ENCODE peak calls at places on chromosomes 13 and 19, in five cellular contexts. Q is bronchial epithelial cell, E is H7, N is ovary, L is endodermal cell. V is an unnamed sample.

GRCh38 chr13:76944457-76944856 is 3.9 kb upstream of the ACOD1 start:
- DNase-seq in Q (peak; percentile 81), E (no peak), N (no peak), L (no peak), V (no peak)

GRCh38 chr13:75691183-75691582 is 55.1 kb downstream of the LMO7 start:
- DNase-seq in Q (peak; percentile 96), E (no peak), N (no peak), L (no peak), V (no peak)

GRCh38 chr13:25171517-25172302 is at the start of gene AMER2:
- DNase-seq in Q (no peak), E (peak; percentile 66), N (no peak), L (peak; percentile 68), V (no peak)

GRCh38 chr13:28059214-28059613 is 41.2 kb downstream of the FLT3 start:
- DNase-seq in Q (peak; percentile 36), E (peak; percentile 40), N (no peak), L (peak; percentile 88), V (no peak)

GRCh38 chr13:18936104-18936503 is 245.5 kb downstream of the TUBA3C start:
- DNase-seq in Q (peak; percentile 26), E (no peak), N (no peak), L (no peak), V (no peak)

GRCh38 chr19:32387701-32388392 is 17.7 kb upstream of the DPY19L3 start:
- DNase-seq in Q (no peak), E (no peak), N (no peak), L (no peak), V (no peak)

GRCh38 chr13:46492946-46493345 is 60.0 kb upstream of the LRCH1 start:
- DNase-seq in Q (peak; percentile 30), E (peak; percentile 39), N (no peak), L (no peak), V (no peak)

GRCh38 chr13:28641600-28641926 is 17.4 kb upstream of the POMP start:
- DNase-seq in Q (no peak), E (no peak), N (no peak), L (no peak), V (no peak)

GRCh38 chr13:113400621-113401451 is 36.9 kb upstream of the GRTP1 start:
- DNase-seq in Q (no peak), E (peak; percentile 48), N (no peak), L (no peak), V (no peak)

GRCh38 chr19:38708413-38709024 is 35.8 kb downstream of the CAPN12 start:
- DNase-seq in Q (no peak), E (no peak), N (no peak), L (no peak), V (no peak)

GRCh38 chr13:43879323-43880181 is at the start of the genes CCDC122 and LACC1:
- DNase-seq in Q (peak; percentile 65), E (peak; percentile 88), N (peak; percentile 77), L (peak; percentile 92), V (peak; percentile 85)

GRCh38 chr19:4577020-4577782 is 17.7 kb upstream of the SEMA6B start:
- DNase-seq in Q (no peak), E (peak; percentile 81), N (no peak), L (peak; percentile 82), V (no peak)

GRCh38 chr13:103188688-103189326 is 122.6 kb upstream of the SLC10A2 start:
- DNase-seq in Q (peak; percentile 46), E (no peak), N (no peak), L (no peak), V (no peak)

GRCh38 chr19:710767-711166 is 2.0 kb downstream of the PALM start:
- DNase-seq in Q (no peak), E (peak; percentile 39), N (peak; percentile 53), L (no peak), V (no peak)
- H3K4me3 ChIP-seq in Q (no peak overlapping the region), E (no peak overlapping the region), N (peak overlapping the region; percentile 80), L (peak overlapping the region; percentile 45), V (no peak overlapping the region)

GRCh38 chr13:112188298-112188610 is 121.3 kb downstream of the SOX1 start:
- DNase-seq in Q (no peak), E (no peak), N (no peak), L (no peak), V (no peak)
- H3K4me3 ChIP-seq in Q (no peak overlapping the region), E (no peak overlapping the region), N (no peak overlapping the region), L (no peak overlapping the region), V (no peak overlapping the region)

GRCh38 chr13:60328073-60328472 is 68.9 kb upstream of the TDRD3 start:
- DNase-seq in Q (no peak), E (no peak), N (no peak), L (no peak), V (no peak)
- H3K4me3 ChIP-seq in Q (no peak overlapping the region), E (no peak overlapping the region), N (no peak overlapping the region), L (no peak overlapping the region), V (no peak overlapping the region)

GRCh38 chr19:48332351-48332661 is 7.0 kb downstream of the EMP3 start:
- DNase-seq in Q (no peak), E (no peak), N (no peak), L (no peak), V (no peak)
- H3K4me3 ChIP-seq in Q (peak overlapping the region; percentile 23), E (peak overlapping the region; percentile 31), N (no peak overlapping the region), L (peak overlapping the region; percentile 56), V (no peak overlapping the region)

GRCh38 chr13:33615436-33615835 is 202.5 kb upstream of the RFC3 start:
- DNase-seq in Q (no peak), E (no peak), N (no peak), L (no peak), V (no peak)

GRCh38 chr13:33612641-33613638 is 205.0 kb upstream of the RFC3 start:
- DNase-seq in Q (no peak), E (no peak), N (no peak), L (no peak), V (no peak)

GRCh38 chr13:33606692-33607091 is 211.3 kb upstream of the RFC3 start:
- DNase-seq in Q (no peak), E (peak; percentile 61), N (no peak), L (peak; percentile 69), V (no peak)

GRCh38 chr13:33611016-33611805 is 206.7 kb upstream of the RFC3 start:
- DNase-seq in Q (no peak), E (peak; percentile 23), N (peak; percentile 36), L (no peak), V (peak; percentile 38)

GRCh38 chr13:33610471-33611015 is 207.4 kb upstream of the RFC3 start:
- DNase-seq in Q (no peak), E (peak; percentile 77), N (peak; percentile 27), L (peak; percentile 84), V (no peak)
- H3K4me3 ChIP-seq in Q (no peak overlapping the region), E (no peak overlapping the region), N (no peak overlapping the region), L (no peak overlapping the region), V (no peak overlapping the region)

DNA sequence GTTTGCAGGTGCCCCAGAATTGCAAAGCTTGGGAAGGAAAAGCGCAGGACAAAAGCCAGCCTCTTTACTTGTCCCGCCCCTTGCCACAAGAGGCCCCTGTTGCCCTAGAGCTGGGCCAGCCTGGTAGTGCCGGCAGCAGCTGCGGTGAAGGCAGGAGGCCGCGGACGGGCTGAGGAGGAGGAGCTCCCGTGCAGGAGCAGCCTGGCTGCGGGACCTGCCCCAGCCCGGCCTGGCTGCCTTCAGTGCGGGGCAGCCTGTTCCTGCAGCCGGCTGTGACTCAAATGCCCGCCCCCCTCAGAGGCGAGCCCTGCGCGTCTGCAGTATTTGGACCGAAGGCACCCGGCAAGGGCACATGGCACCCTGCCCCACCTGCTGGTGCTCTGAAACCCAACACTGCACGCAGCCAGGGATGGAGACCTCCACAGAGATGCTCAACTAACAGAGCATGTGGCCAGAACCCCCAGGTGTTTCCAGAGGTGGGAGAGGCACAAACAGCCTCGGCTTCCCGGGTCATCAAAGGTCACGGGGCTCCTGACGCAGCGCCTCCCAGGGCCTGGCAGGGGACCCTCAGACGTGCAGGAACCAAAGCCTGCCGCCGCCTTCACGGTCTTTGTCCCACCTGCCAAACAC is 29.7 kb downstream of the NAXD start:
- DNase-seq in Q (peak; percentile 50), E (peak; percentile 97), N (peak; percentile 69), L (peak; percentile 95), V (peak; percentile 56)
- H3K4me3 ChIP-seq in Q (no peak overlapping the region), E (no peak overlapping the region), N (no peak overlapping the region), L (no peak overlapping the region), V (no peak overlapping the region)

GRCh38 chr13:23469901-23470525 is 36.5 kb upstream of the SACS start:
- DNase-seq in Q (no peak), E (peak; percentile 35), N (no peak), L (peak; percentile 59), V (no peak)
- H3K4me3 ChIP-seq in Q (no peak overlapping the region), E (no peak overlapping the region), N (no peak overlapping the region), L (no peak overlapping the region), V (no peak overlapping the region)

GRCh38 chr19:1170938-1171754 is 2.9 kb downstream of the SBNO2 start:
- DNase-seq in Q (no peak), E (no peak), N (peak; percentile 54), L (no peak), V (no peak)
- H3K4me3 ChIP-seq in Q (peak overlapping the region; percentile 87), E (no peak overlapping the region), N (no peak overlapping the region), L (peak overlapping the region; percentile 90), V (no peak overlapping the region)

GRCh38 chr13:20142019-20142926 is 18.6 kb downstream of the GJA3 start:
- DNase-seq in Q (no peak), E (peak; percentile 65), N (no peak), L (peak; percentile 53), V (no peak)

GRCh38 chr13:20140487-20140886 is 20.4 kb downstream of the GJA3 start:
- DNase-seq in Q (no peak), E (no peak), N (no peak), L (peak; percentile 20), V (no peak)

GRCh38 chr13:20142927-20143480 is 17.8 kb downstream of the GJA3 start:
- DNase-seq in Q (no peak), E (peak; percentile 40), N (no peak), L (peak; percentile 30), V (no peak)

GRCh38 chr13:20144141-20144850 is 16.6 kb downstream of the GJA3 start:
- DNase-seq in Q (no peak), E (no peak), N (no peak), L (peak; percentile 38), V (no peak)

DNA sequence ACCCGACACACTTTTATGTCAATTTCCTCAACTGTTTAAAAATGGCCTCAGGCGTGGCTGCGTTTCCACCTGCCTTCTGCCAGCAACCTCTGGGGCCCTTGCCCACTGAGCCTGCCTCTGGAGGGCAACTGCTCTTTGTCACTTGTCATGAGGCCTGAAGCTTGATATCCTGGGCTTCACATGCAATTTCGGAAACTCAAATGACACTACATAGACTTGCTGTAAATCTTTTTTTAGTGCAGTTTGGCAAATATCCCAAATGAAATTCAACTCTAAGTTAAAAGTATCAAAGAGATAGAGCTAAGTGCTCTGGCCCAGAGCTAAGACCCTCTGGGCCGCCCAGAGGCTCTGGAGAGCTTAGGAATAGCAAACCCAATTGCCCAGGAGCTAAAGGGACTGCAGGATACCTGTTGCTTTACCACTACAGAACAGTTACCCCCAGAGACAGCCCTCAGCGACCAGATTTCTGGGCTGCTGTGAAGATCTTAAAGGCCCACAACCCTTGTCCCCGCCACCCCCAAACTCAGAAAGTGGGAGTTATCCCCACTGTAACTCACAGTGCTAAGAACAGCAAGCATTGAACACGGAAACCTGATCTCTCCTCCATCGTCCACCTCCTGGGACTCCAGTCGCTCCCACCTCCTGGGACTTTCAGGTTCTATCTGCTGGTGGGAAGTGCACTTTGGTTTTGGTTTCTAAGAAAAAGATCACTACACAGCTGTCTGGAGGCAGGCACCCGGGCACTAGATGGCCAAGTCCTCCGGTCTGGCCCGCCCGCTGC is 19.4 kb downstream of the GJA3 start:
- DNase-seq in Q (no peak), E (peak; percentile 47), N (no peak), L (peak; percentile 24), V (no peak)
- H3K4me3 ChIP-seq in Q (no peak overlapping the region), E (no peak overlapping the region), N (no peak overlapping the region), L (no peak overlapping the region), V (no peak overlapping the region)

V was measured in lung.